ENCODE peak calls at places on chromosomes 7 and 10, in seven cellular contexts. K is mammary epithelial cell, T is ovary, X is MG63, P is keratinocyte, R is colonic mucosa, U is aorta. H is an unnamed sample. For H3K9me3, the result is how much of the 10 kb centered on the place peaks cover.

GRCh38 chr7:70545214-70545613 is 586.7 kb upstream of the GALNT17 start:
- DNase-seq in T (no peak), X (no peak), U (no peak), K (no peak), P (no peak), R (no peak), H (no peak)

GRCh38 chr10:102850025-102850518 is 4.0 kb upstream of the BORCS7 start:
- DNase-seq in X (no peak), R (no peak), K (peak), P (peak), U (no peak), T (no peak), H (no peak)

GRCh38 chr7:82362129-82362528 is 81.4 kb downstream of the CACNA2D1 start:
- DNase-seq in U (no peak), R (no peak), X (peak), K (peak), T (no peak), P (no peak), H (no peak)

GRCh38 chr7:73669316-73669715 is 1.7 kb downstream of the VPS37D start:
- DNase-seq in R (no peak), P (no peak), K (no peak), X (no peak), U (no peak), T (no peak), H (no peak)

GRCh38 chr10:125169915-125170314 is 9.6 kb upstream of the CTBP2 start:
- DNase-seq in X (no peak), R (no peak), K (no peak), T (peak), P (no peak), U (no peak), H (no peak)

GRCh38 chr7:70775570-70776156 is 356.3 kb upstream of the GALNT17 start:
- DNase-seq in K (no peak), U (no peak), R (no peak), P (no peak), T (no peak), X (no peak), H (no peak)

GRCh38 chr10:1559731-1560130 is 177.6 kb downstream of the ADARB2 start:
- DNase-seq in U (no peak), P (no peak), R (no peak), K (no peak), X (no peak), T (no peak), H (no peak)

GRCh38 chr7:140402178-140402835 is 1.6 kb upstream of the RAB19 start:
- DNase-seq in P (no peak), X (no peak), R (no peak), U (no peak), K (peak), T (no peak), H (no peak)

DNA sequence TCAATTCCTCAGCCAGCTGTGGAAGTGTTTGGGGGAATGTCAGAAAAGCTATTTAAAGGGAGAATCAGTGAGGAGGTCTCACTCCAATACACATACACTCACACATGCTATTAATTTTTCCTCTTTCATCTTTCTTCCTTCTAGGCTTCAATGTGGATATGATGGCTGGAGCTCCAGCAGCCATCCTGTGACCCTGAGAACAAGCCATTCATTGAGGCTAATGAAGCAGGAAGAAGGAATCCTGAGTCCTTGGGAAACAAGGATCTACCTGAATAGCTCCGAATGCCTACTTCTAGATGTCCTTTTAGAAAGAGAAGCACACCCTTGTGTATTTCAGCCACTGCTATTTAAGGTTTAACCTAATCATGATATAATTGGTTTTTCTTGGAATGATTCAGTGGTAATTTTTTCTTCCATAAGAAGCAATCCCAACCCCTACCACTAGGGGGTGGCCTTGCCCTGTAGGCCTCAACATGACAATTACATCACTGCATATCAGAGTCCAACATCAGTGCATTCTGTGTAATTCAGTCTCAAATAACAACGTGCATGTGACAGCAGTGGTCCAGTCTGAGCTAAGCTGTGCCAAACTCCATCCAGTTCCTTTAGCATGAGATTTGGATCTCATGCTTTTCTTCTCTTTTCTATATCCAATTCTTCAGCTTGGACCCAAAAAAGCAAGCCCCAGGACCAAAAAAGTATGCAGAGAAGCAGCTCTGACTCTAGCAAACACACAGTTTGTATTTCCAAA is 85.3 kb upstream of the ANKRD1 start:
- DNase-seq in K (peak), U (no peak), T (peak), P (peak), R (peak), X (peak), H (peak)
- H3K9me3 ChIP-seq in K (under half), U (under half), T (under half), P (under half), R (under half), X (under half), H (under half)

GRCh38 chr10:26408858-26409494 is 29.2 kb upstream of the APBB1IP start:
- DNase-seq in P (no peak), K (no peak), U (no peak), X (no peak), T (no peak), R (no peak), H (no peak)

GRCh38 chr10:26413375-26413774 is 24.8 kb upstream of the APBB1IP start:
- DNase-seq in P (no peak), X (no peak), U (no peak), K (no peak), T (no peak), R (no peak), H (no peak)

GRCh38 chr10:26407406-26407969 is 30.7 kb upstream of the APBB1IP start:
- DNase-seq in P (no peak), T (no peak), U (no peak), K (peak), X (no peak), R (no peak), H (no peak)

GRCh38 chr10:26412932-26413331 is 25.2 kb upstream of the APBB1IP start:
- DNase-seq in P (no peak), X (no peak), R (no peak), T (no peak), U (no peak), K (no peak), H (no peak)

DNA sequence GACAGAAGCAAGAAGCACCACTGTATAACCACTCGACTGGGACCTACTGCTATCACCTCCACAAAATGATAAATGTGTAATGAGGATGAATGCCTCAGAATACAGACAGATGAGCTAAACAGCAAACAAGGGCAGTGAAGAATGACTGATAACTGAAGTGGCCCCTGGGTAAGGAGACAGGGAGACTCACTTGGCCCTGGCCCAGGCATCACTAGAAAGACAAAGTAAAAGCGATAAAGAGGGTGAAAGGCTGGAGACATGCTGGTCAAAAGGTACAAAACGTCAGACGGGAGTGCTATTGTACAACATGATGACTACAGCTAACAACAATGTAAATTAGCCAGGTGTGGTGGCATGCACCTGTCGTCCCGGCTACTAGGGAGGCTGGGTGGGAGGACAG is 27.8 kb upstream of the APBB1IP start:
- DNase-seq in X (no peak), P (no peak), U (no peak), R (no peak), K (no peak), T (no peak), H (no peak)
- H3K9me3 ChIP-seq in X (under half), P (under half), U (under half), R (under half), K (under half), T (under half), H (under half)

GRCh38 chr10:37640301-37640700 is 217.1 kb downstream of the ZNF248 start:
- DNase-seq in R (no peak), X (no peak), P (no peak), T (no peak), K (no peak), U (peak), H (no peak)
- H3K9me3 ChIP-seq in R (under half), X (under half), P (under half), T (under half), K (under half), U (under half), H (under half)

GRCh38 chr7:22645418-22646181 is 81.4 kb upstream of the IL6 start:
- DNase-seq in R (no peak), K (no peak), T (no peak), U (no peak), P (no peak), X (no peak), H (no peak)
- H3K9me3 ChIP-seq in R (under half), K (under half), T (under half), U (under half), P (under half), X (half or more), H (under half)

DNA sequence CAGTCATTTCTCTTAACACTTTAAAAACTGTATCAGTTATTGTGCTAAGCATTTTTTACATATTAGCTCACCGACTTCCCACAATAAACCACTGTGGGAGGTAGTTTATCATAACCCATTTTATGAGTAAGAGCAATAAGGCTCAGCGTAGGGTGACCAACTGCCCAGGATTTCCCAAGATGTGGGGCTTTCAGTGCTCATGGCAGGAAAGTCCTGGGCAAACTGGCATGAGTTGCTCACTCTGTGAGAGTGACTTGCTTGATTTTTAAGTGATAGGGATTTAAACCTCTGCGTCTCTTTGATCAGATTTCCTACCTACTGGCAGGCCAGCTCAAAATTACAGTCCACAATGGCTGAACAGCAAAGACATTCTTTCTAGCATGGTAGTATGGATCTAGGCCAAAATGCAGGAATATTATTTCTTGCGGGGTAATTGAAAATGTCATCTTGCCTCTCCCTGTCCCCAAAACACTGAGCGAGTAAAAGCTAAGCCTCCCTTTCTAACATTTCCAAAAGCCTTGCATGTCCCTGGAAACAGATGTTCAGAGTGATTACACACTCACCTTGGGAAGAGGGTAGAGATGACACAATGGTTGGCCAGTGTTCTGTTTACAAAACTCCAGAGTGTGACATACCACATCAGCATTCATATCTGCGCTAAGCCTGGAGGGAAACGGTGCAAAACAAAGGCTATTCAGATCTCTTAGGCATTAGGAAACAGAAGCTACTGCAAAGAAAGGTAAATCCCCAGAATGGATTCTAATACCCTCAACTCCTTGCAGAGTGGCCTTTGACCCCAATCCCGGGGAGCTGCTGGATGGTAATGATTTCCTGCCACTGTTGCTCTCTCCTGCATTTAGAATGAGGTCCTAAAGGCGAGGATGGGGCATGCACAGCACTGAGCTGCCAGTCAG is 65.4 kb downstream of the AOAH start:
- DNase-seq in P (peak), X (peak), U (no peak), K (peak), T (no peak), R (no peak), H (no peak)
- H3K9me3 ChIP-seq in P (under half), X (under half), U (under half), K (under half), T (under half), R (under half), H (under half)

GRCh38 chr7:57210212-57210611 is 78.0 kb upstream of the ZNF479 start:
- DNase-seq in K (no peak), P (no peak), R (no peak), T (no peak), U (no peak), X (no peak), H (no peak)
- H3K9me3 ChIP-seq in K (under half), P (under half), R (under half), T (under half), U (under half), X (under half), H (under half)

GRCh38 chr7:64872351-64872750 is 30.7 kb upstream of the ZNF273 start:
- DNase-seq in R (peak), X (no peak), P (no peak), T (no peak), K (no peak), U (peak), H (no peak)
- H3K9me3 ChIP-seq in R (under half), X (under half), P (under half), T (under half), K (under half), U (under half), H (under half)

GRCh38 chr7:32518534-32519140 is 23.3 kb downstream of the AVL9 start:
- DNase-seq in T (no peak), K (peak), X (no peak), P (no peak), R (no peak), U (no peak), H (no peak)
- H3K9me3 ChIP-seq in T (under half), K (under half), X (under half), P (under half), R (under half), U (under half), H (under half)

GRCh38 chr10:31956200-31956946 is 27.7 kb upstream of the ARHGAP12 start:
- DNase-seq in R (no peak), U (no peak), X (no peak), P (no peak), T (no peak), K (no peak), H (no peak)

GRCh38 chr10:31954410-31955191 is 26.0 kb upstream of the ARHGAP12 start:
- DNase-seq in K (no peak), X (no peak), P (no peak), T (no peak), U (no peak), R (no peak), H (no peak)

GRCh38 chr10:31952066-31952465 is 23.4 kb upstream of the ARHGAP12 start:
- DNase-seq in U (no peak), X (no peak), K (peak), P (no peak), R (no peak), T (no peak), H (no peak)

GRCh38 chr10:31949266-31949665 is 20.6 kb upstream of the ARHGAP12 start:
- DNase-seq in K (no peak), X (no peak), T (no peak), U (no peak), P (no peak), R (no peak), H (no peak)

GRCh38 chr10:31953080-31953479 is 24.4 kb upstream of the ARHGAP12 start:
- DNase-seq in X (no peak), U (no peak), K (no peak), R (no peak), P (no peak), T (no peak), H (no peak)
- H3K9me3 ChIP-seq in X (under half), U (under half), K (under half), R (under half), P (under half), T (under half), H (under half)

GRCh38 chr7:158368449-158368848 is 219.2 kb downstream of the PTPRN2 start:
- DNase-seq in P (no peak), T (no peak), R (no peak), U (peak), X (no peak), K (no peak), H (no peak)
- H3K9me3 ChIP-seq in P (under half), T (under half), R (under half), U (under half), X (under half), K (under half), H (under half)

H was measured in T-helper 17 cell.